ENCODE peak calls at places on chromosome 9, in seven cellular contexts. G is cardiac fibroblast, H is left ventricle myocardium inferior, I is astrocyte, E is psoas muscle, X is cardiac muscle cell, N is epithelial cell of esophagus. K is an unnamed sample.

GRCh38 chr9:93967020-93967803 is 12.1 kb upstream of the BARX1 start:
- DNase-seq in G (no peak), H (no peak), I (no peak), E (no peak), X (no peak), N (no peak), K (no peak)

GRCh38 chr9:70420267-70421019 is 6.0 kb upstream of the KLF9 start:
- DNase-seq in G (peak; percentile 93), H (peak; percentile 96), I (peak; percentile 72), E (peak; percentile 98), X (peak; percentile 69), N (peak; percentile 79), K (peak; percentile 75)

GRCh38 chr9:99345451-99345850 is 123.4 kb downstream of the SEC61B start:
- DNase-seq in G (no peak), H (no peak), I (no peak), E (no peak), X (no peak), N (no peak), K (no peak)

GRCh38 chr9:105007143-105007542 is 79.2 kb upstream of the ABCA1 start:
- DNase-seq in G (peak; percentile 96), H (no peak), I (peak; percentile 95), E (no peak), X (no peak), N (peak; percentile 92), K (peak; percentile 89)

GRCh38 chr9:90219548-90220118 is 423.0 kb downstream of the DIRAS2 start:
- DNase-seq in G (no peak), H (no peak), I (no peak), E (no peak), X (peak; percentile 55), N (no peak), K (no peak)

GRCh38 chr9:94553029-94553938 is 1.6 kb upstream of the PCAT7 start:
- DNase-seq in G (no peak), H (no peak), I (no peak), E (no peak), X (peak; percentile 18), N (no peak), K (no peak)

GRCh38 chr9:91279296-91280204 is 82.2 kb downstream of the AUH start:
- DNase-seq in G (no peak), H (no peak), I (no peak), E (no peak), X (no peak), N (no peak), K (no peak)

GRCh38 chr9:121741198-121741918 is 89.9 kb downstream of the DAB2IP start:
- DNase-seq in G (no peak), H (no peak), I (no peak), E (no peak), X (peak; percentile 30), N (no peak), K (peak; percentile 27)

GRCh38 chr9:98860871-98861293 is 53.4 kb downstream of the GALNT12 start:
- DNase-seq in G (peak; percentile 91), H (peak; percentile 74), I (peak; percentile 74), E (peak; percentile 70), X (peak; percentile 57), N (peak; percentile 56), K (peak; percentile 25)

GRCh38 chr9:94134629-94135028 is 50.4 kb downstream of the PTPDC1 start:
- DNase-seq in G (no peak), H (no peak), I (no peak), E (no peak), X (no peak), N (no peak), K (no peak)

GRCh38 chr9:29068461-29068860 is 1495.2 kb upstream of the C9orf72 start:
- DNase-seq in G (no peak), H (no peak), I (no peak), E (no peak), X (no peak), N (no peak), K (no peak)

GRCh38 chr9:93807166-93808013 is 147.8 kb downstream of the BARX1 start:
- DNase-seq in G (no peak), H (no peak), I (no peak), E (no peak), X (no peak), N (no peak), K (no peak)

GRCh38 chr9:97723819-97724218 is 26.7 kb upstream of the XPA start:
- DNase-seq in G (no peak), H (no peak), I (no peak), E (no peak), X (no peak), N (peak; percentile 32), K (peak; percentile 14)

GRCh38 chr9:98031935-98032334 is 24.6 kb upstream of the NANS start:
- DNase-seq in G (peak; percentile 64), H (no peak), I (peak; percentile 60), E (no peak), X (no peak), N (no peak), K (no peak)

GRCh38 chr9:95007470-95007869 is 281.0 kb downstream of the AOPEP start:
- DNase-seq in G (peak; percentile 78), H (no peak), I (no peak), E (no peak), X (no peak), N (peak; percentile 52), K (peak; percentile 76)

GRCh38 chr9:31388660-31389059 is 995.8 kb upstream of the ACO1 start:
- DNase-seq in G (peak; percentile 7), H (no peak), I (no peak), E (no peak), X (no peak), N (peak; percentile 59), K (peak; percentile 27)

GRCh38 chr9:134208310-134208841 is 44.0 kb upstream of the RNU6ATAC start:
- DNase-seq in G (peak; percentile 36), H (peak; percentile 88), I (no peak), E (peak; percentile 95), X (no peak), N (no peak), K (no peak)

GRCh38 chr9:122827759-122828090 is 663 bp downstream of the PDCL start:
- DNase-seq in G (peak; percentile 53), H (no peak), I (peak; percentile 36), E (no peak), X (peak; percentile 57), N (no peak), K (no peak)

GRCh38 chr9:128633601-128634000 is 23.0 kb downstream of the DYNC2I2 start:
- DNase-seq in G (no peak), H (no peak), I (no peak), E (no peak), X (no peak), N (no peak), K (no peak)

GRCh38 chr9:128713941-128714573 is 9.9 kb downstream of the ZDHHC12 start:
- DNase-seq in G (no peak), H (no peak), I (no peak), E (peak; percentile 31), X (no peak), N (no peak), K (no peak)

GRCh38 chr9:129245276-129245675 is 67.2 kb upstream of the IER5L start:
- DNase-seq in G (peak; percentile 27), H (peak; percentile 13), I (peak; percentile 33), E (peak; percentile 41), X (no peak), N (peak; percentile 47), K (no peak)

DNA sequence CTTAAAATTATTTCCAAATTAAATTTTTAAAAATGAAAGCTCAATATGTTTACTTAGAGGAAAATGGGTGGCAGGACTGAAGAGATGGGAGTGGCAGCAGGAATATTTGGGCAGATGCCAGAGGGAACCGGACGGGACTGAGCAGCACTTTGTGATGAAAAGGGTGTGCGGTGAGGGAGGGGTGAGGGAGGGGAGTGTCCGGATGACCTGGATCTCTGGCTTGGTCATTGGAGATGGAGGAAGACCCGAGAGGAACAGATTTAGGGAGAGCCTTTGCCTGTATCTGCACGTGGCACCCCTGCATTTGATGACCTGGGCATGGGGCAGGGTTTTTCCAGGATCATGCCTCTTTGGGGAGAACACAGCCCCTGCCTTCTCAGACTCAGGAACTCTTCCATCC is 201.1 kb upstream of the MVB12B start:
- DNase-seq in G (no peak), H (no peak), I (no peak), E (no peak), X (peak; percentile 18), N (no peak), K (no peak)
- H3K4me3 ChIP-seq in G (no peak overlapping the region), H (peak overlapping the region; percentile 38), I (no peak overlapping the region), E (no peak overlapping the region), X (no peak overlapping the region), N (no peak overlapping the region), K (no peak overlapping the region)

DNA sequence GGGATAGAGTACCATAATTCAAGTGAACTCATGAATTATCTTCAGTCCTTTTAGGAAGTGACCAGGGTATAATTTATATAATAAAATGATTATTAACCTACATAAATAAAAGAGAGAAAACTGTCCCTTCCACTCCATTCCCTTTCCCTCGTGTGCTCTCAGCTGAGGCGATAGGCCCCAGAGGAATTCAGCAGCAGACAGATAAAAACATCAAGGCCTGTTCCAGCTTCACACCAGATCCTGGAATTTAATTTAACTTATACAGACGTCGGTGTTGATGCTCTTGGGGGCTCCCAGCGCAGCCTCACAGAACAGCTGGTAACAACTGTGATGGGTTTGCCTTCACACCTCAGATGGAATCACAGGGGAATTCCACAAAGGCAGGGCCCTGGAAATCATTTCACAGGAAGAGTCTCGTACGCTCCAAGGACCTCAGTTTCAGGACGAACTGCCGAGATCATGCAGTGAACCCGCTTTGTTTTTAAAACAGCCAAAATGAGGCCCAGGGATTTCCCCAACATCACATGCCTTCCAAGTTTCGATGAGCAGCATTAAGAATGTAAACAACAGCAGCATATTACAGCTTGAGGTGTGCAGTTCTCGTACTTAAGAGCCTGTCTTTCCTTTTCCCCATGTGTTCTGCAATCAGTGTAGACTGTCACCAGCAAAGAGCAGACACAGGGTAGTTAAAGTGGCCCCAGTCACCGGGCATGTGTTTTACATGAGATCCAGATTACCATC is 73.6 kb upstream of the ALDH1B1 start:
- DNase-seq in G (peak; percentile 54), H (no peak), I (no peak), E (no peak), X (peak; percentile 35), N (peak; percentile 61), K (peak; percentile 30)
- H3K4me3 ChIP-seq in G (no peak overlapping the region), H (peak overlapping the region; percentile 35), I (peak overlapping the region; percentile 21), E (no peak overlapping the region), X (no peak overlapping the region), N (no peak overlapping the region), K (no peak overlapping the region)

GRCh38 chr9:124263800-124264426 is 6.2 kb downstream of the NEK6 start:
- DNase-seq in G (no peak), H (no peak), I (no peak), E (no peak), X (no peak), N (no peak), K (no peak)

GRCh38 chr9:124263158-124263557 is 5.4 kb downstream of the NEK6 start:
- DNase-seq in G (no peak), H (no peak), I (no peak), E (no peak), X (no peak), N (no peak), K (no peak)

GRCh38 chr9:124260769-124261603 is 3.2 kb downstream of the NEK6 start:
- DNase-seq in G (peak; percentile 72), H (no peak), I (peak; percentile 75), E (no peak), X (no peak), N (peak; percentile 76), K (peak; percentile 54)

GRCh38 chr9:124261787-124262595 is 4.2 kb downstream of the NEK6 start:
- DNase-seq in G (no peak), H (no peak), I (peak; percentile 80), E (no peak), X (no peak), N (no peak), K (no peak)

GRCh38 chr9:124262596-124263045 is 4.9 kb downstream of the NEK6 start:
- DNase-seq in G (peak; percentile 51), H (no peak), I (peak; percentile 77), E (no peak), X (no peak), N (no peak), K (no peak)
- H3K4me3 ChIP-seq in G (peak overlapping the region; percentile 37), H (peak overlapping the region; percentile 4), I (peak overlapping the region; percentile 46), E (no peak overlapping the region), X (no peak overlapping the region), N (no peak overlapping the region), K (no peak overlapping the region)

GRCh38 chr9:136050266-136050705 is 44.8 kb downstream of the NACC2 start:
- DNase-seq in G (no peak), H (no peak), I (no peak), E (no peak), X (no peak), N (no peak), K (no peak)
- H3K4me3 ChIP-seq in G (peak overlapping the region; percentile 64), H (no peak overlapping the region), I (peak overlapping the region; percentile 54), E (no peak overlapping the region), X (no peak overlapping the region), N (peak overlapping the region; percentile 39), K (no peak overlapping the region)